ENCODE peak calls at places on chromosomes 4 and X, in four cellular contexts. U, S, A and B are unnamed samples.

GRCh38 chr4:175827510-175827909 is 15.4 kb upstream of the GPM6A start:
- DNase-seq in U (no peak), A (no peak), S (no peak), B (no peak)

GRCh38 chr4:184146951-184147350 is 70.7 kb downstream of the ENPP6 start:
- DNase-seq in S (no peak), U (no peak), A (no peak), B (no peak)

GRCh38 chrX:24020280-24020876 is 6.6 kb downstream of the KLHL15 start:
- DNase-seq in S (no peak), U (peak; percentile 10), A (peak; percentile 9), B (no peak)

GRCh38 chrX:672931-673330 is 42.3 kb downstream of the SHOX start:
- DNase-seq in A (no peak), S (no peak), U (no peak), B (no peak)

GRCh38 chrX:69216446-69216845 is 51.2 kb upstream of the PJA1 start:
- DNase-seq in S (peak; percentile 60), U (no peak), A (no peak), B (no peak)

GRCh38 chr4:14528921-14529320 is 473.4 kb upstream of the CPEB2 start:
- DNase-seq in U (peak; percentile 54), A (no peak), S (no peak), B (no peak)

GRCh38 chr4:125313989-125314602 is 659 bp upstream of the FAT4 start:
- DNase-seq in A (no peak), S (no peak), U (peak; percentile 31), B (no peak)

GRCh38 chr4:19009886-19010285 is 988.3 kb upstream of the LCORL start:
- DNase-seq in U (no peak), A (no peak), S (no peak), B (no peak)

GRCh38 chr4:187744911-187745310 is 250.7 kb upstream of the ZFP42 start:
- DNase-seq in U (no peak), S (no peak), A (no peak), B (no peak)

GRCh38 chr4:6894086-6894478 is 15.5 kb upstream of the TBC1D14 start:
- DNase-seq in U (no peak), S (no peak), A (no peak), B (no peak)

GRCh38 chr4:80909938-80910337 is 120.6 kb upstream of the BMP3 start:
- DNase-seq in U (no peak), A (no peak), S (no peak), B (no peak)

GRCh38 chrX:53550756-53551463 is 116.7 kb upstream of the HSD17B10 start:
- DNase-seq in U (no peak), S (no peak), A (no peak), B (no peak)
- H3K27ac ChIP-seq in U (no peak overlapping the region), S (no peak overlapping the region), A (no peak overlapping the region), B (no peak overlapping the region)

DNA sequence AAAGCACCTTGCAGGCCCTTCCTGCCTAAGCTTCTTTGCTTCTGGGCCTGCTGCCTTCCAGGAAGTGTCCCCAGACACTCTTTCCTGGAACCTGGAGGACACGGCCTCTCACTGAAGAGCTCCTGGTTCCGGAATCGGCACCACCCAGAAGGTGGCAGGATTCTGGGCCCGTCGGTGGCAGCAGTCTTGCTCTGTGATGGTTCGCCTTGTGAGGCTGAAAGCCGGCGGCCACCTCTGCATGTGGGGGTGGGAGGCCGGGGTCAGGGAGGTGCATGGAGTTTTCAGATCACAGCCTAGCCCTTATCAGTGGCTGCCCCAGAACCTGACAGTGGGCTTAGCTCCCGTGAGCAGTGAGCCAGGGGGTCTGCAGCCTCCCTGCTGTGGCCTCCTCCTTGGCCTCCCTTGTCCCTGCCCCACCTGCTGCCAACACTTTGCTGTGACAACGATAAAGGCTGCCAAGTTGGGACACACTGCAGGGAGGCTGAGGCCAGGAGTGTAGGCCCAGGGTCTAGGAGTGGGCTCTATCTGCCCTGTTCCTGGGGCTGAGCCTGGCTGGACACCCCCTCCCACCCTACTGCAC is 30.8 kb upstream of the GPR78 start:
- DNase-seq in A (no peak), S (peak; percentile 14), U (no peak), B (no peak)
- H3K9ac ChIP-seq in A (no peak overlapping the region), S (no peak overlapping the region), U (no peak overlapping the region), B (no peak overlapping the region)

GRCh38 chrX:136199365-136199764 is 51.8 kb downstream of the MAP7D3 start:
- DNase-seq in S (no peak), U (peak; percentile 14), A (peak; percentile 56), B (no peak)
- H3K4me2 ChIP-seq in S (no peak overlapping the region), U (no peak overlapping the region), A (no peak overlapping the region), B (no peak overlapping the region)

GRCh38 chr4:128831526-128832252 is 22.2 kb downstream of the JADE1 start:
- DNase-seq in U (peak; percentile 96), A (peak; percentile 43), S (peak; percentile 32), B (no peak)

GRCh38 chr4:128837198-128837597 is 27.7 kb downstream of the JADE1 start:
- DNase-seq in A (no peak), S (no peak), U (no peak), B (no peak)

GRCh38 chr4:128835498-128836222 is 26.2 kb downstream of the JADE1 start:
- DNase-seq in U (no peak), A (peak; percentile 92), S (no peak), B (no peak)

GRCh38 chr4:128830906-128831525 is 21.5 kb downstream of the JADE1 start:
- DNase-seq in U (no peak), A (no peak), S (no peak), B (no peak)

GRCh38 chr4:128832253-128832641 is 22.7 kb downstream of the JADE1 start:
- DNase-seq in S (no peak), U (peak; percentile 57), A (no peak), B (no peak)
- H3K27ac ChIP-seq in S (peak overlapping the region; percentile 11), U (peak overlapping the region; percentile 85), A (peak overlapping the region; percentile 22), B (no peak overlapping the region)

GRCh38 chr4:102316585-102316984 is 28.7 kb downstream of the SLC39A8 start:
- DNase-seq in U (no peak), S (no peak), A (no peak), B (no peak)

GRCh38 chr4:102319594-102319993 is 25.7 kb downstream of the SLC39A8 start:
- DNase-seq in S (no peak), A (no peak), U (peak; percentile 41), B (no peak)

GRCh38 chr4:102317459-102317858 is 27.8 kb downstream of the SLC39A8 start:
- DNase-seq in S (no peak), A (no peak), U (no peak), B (no peak)

GRCh38 chr4:102318105-102318504 is 27.2 kb downstream of the SLC39A8 start:
- DNase-seq in U (no peak), S (no peak), A (no peak), B (no peak)

DNA sequence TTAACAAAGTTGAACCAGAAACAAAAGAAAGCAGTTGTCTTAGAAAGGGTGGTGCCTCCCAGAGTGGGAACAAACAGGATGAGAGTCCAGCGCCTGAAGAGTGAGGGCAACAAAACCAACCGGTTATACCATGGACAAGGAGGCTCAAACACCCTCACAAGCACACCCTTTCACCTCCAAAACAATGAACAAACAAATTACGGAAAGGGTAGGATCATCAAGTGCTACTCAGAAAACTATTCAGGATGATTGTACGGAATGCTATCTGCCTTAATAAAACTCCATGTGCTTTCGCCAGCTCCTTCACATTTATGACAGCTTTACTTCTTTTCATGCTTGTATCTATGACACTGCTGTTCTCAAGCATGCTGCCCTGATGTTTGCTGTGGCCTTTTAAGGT is 26.8 kb downstream of the SLC39A8 start:
- DNase-seq in S (no peak), A (no peak), U (no peak), B (no peak)
- H3K9ac ChIP-seq in S (no peak overlapping the region), A (no peak overlapping the region), U (no peak overlapping the region), B (no peak overlapping the region)

DNA sequence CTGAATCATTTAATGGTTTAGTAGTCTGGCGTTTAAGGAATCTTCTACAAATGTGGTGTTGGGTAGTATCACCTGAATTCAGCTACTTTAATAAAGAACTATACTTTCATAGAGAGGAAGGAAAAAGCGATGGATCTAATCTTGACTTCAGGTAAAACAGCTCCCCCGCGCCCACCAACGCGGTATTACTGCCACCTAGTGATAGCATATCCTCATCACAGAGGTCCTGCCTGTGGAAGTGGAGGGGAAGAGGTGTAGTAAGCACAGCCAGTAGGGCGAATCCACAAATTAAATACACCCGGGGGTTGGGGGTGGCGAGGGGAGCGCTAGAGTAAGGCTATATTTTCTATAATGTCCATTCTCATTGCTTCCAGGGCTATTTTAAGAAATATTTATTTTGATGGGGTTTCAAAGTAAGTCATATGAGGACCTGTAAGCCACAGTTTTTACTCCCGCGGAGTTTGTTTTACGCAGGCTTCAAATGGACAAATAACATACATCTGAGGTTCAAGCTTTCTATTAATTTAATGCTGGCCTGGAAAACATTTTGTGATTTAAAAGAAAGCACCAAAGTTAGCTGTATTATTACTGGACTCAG is 8.3 kb upstream of the DAPP1 start:
- DNase-seq in U (peak; percentile 85), S (peak; percentile 57), A (peak; percentile 58), B (no peak)
- H3K4me2 ChIP-seq in U (no peak overlapping the region), S (no peak overlapping the region), A (no peak overlapping the region), B (no peak overlapping the region)

GRCh38 chrX:3757510-3758025 is 44.1 kb upstream of the PRKX start:
- DNase-seq in S (no peak), A (no peak), U (no peak), B (no peak)
- H3K27ac ChIP-seq in S (no peak overlapping the region), A (no peak overlapping the region), U (no peak overlapping the region), B (no peak overlapping the region)